ENCODE peak calls at places on chromosomes 6 and 20, in four cellular contexts. W, J, B and D are unnamed samples.
A peak's percentile ranks its signal among the peaks of the same experiment; 100 is the strongest.

GRCh38 chr6:138512615-138513014 is 13.3 kb upstream of the NHSL1 start:
- DNase-seq in J (no peak), B (no peak), W (no peak), D (no peak)

GRCh38 chr6:80333342-80333741 is 226.9 kb downstream of the BCKDHB start:
- DNase-seq in W (no peak), B (no peak), J (no peak), D (no peak)

GRCh38 chr6:151763938-151764680 is 43.4 kb upstream of the ESR1 start:
- DNase-seq in W (peak; percentile 53), B (peak; percentile 49), J (peak; percentile 92), D (peak; percentile 95)

GRCh38 chr20:56676001-56676400 is 46.9 kb downstream of the TFAP2C start:
- DNase-seq in J (no peak), B (no peak), W (no peak), D (no peak)

GRCh38 chr6:23418095-23418494 is 707.9 kb upstream of the NRSN1 start:
- DNase-seq in B (no peak), J (no peak), W (no peak), D (no peak)

GRCh38 chr6:71289039-71289801 is 609 bp downstream of the OGFRL1 start:
- DNase-seq in W (peak; percentile 20), J (peak; percentile 74), B (peak; percentile 91), D (no peak)

GRCh38 chr6:28802417-28803336 is 121.1 kb downstream of the TRIM27 start:
- DNase-seq in J (no peak), B (no peak), W (peak; percentile 87), D (no peak)

GRCh38 chr6:21087188-21087587 is 506.4 kb upstream of the SOX4 start:
- DNase-seq in B (no peak), J (no peak), W (no peak), D (no peak)

GRCh38 chr6:134830194-134830593 is 119.7 kb downstream of the ALDH8A1 start:
- DNase-seq in B (no peak), J (no peak), W (no peak), D (no peak)

GRCh38 chr6:125835221-125835744 is 44.5 kb downstream of the NCOA7 start:
- DNase-seq in W (no peak), B (no peak), J (peak; percentile 79), D (no peak)

GRCh38 chr6:140789466-140789865 is 1343.3 kb upstream of the GJE1 start:
- DNase-seq in J (no peak), W (no peak), B (no peak), D (no peak)

GRCh38 chr6:136547336-136547735 is 2.9 kb downstream of the MAP7 start:
- DNase-seq in J (no peak), W (peak; percentile 70), B (no peak), D (no peak)

GRCh38 chr6:100948381-100949133 is 67.4 kb upstream of the ASCC3 start:
- DNase-seq in W (peak; percentile 39), J (no peak), B (no peak), D (no peak)

GRCh38 chr6:106547053-106547414 is 82.3 kb downstream of the RTN4IP1 start:
- DNase-seq in B (no peak), W (no peak), J (no peak), D (no peak)

GRCh38 chr20:17721802-17722486 is 22.2 kb downstream of the BANF2 start:
- DNase-seq in J (no peak), B (no peak), W (no peak), D (no peak)

GRCh38 chr6:133551847-133552331 is 310.7 kb downstream of the EYA4 start:
- DNase-seq in W (peak; percentile 74), B (no peak), J (no peak), D (no peak)

GRCh38 chr6:48150701-48151100 is 39.7 kb upstream of the PTCHD4 start:
- DNase-seq in B (no peak), J (no peak), W (no peak), D (no peak)

GRCh38 chr6:22447862-22448261 is 121.5 kb upstream of the HDGFL1 start:
- DNase-seq in B (no peak), J (no peak), W (no peak), D (no peak)

GRCh38 chr20:52895662-52896061 is 76.5 kb upstream of the TSHZ2 start:
- DNase-seq in J (no peak), B (no peak), W (no peak), D (no peak)

GRCh38 chr20:2145376-2145775 is 43.7 kb downstream of the STK35 start:
- DNase-seq in J (no peak), W (no peak), B (no peak), D (no peak)

GRCh38 chr20:20079102-20079784 is 26.9 kb downstream of the CFAP61 start:
- DNase-seq in J (no peak), W (no peak), B (no peak), D (no peak)

GRCh38 chr6:154703094-154703493 is 30.1 kb upstream of the SCAF8 start:
- DNase-seq in B (no peak), J (no peak), W (no peak), D (no peak)

DNA sequence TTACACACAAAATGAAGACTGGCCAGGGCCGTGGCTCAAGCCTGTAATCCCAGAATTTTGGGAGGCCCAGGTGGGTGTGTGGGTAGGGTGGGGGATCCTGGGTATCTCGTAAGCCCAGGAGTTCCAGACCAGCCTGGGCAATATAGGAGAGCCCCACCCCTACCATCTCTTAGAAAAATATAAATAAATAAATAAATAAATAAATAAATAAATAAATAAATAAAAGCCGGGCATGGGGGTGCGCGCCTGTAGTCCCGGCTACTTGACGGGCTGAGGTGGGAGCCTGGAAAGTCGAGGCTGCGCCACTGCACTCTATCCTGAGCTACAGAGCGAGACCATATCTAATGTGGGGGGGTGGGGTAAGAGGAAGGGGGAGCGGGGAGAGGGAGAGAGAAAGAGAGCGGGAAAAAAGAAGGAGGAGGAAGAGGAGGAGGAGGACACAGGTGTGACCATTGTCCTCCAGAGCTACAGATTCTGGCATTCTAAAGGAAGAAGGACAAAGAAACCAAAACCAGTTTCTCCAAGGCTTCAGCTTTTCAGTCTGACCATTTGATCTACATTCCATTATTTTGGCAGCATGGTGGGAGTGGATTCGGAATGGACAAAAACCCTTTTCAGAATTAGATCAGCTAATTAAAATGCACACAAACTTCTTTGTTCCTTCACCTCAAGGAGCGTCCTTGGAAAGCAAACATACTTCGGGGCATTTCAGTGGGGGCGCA is 616 bp upstream of the C6orf141 start:
- DNase-seq in J (no peak), W (no peak), B (no peak), D (no peak)
- H3K4me3 ChIP-seq in J (peak overlapping the region; percentile 71), W (peak overlapping the region; percentile 65), B (peak overlapping the region; percentile 39), D (peak overlapping the region; percentile 52)

GRCh38 chr20:38601216-38602184 is at the start of gene ARHGAP40:
- DNase-seq in J (no peak), B (peak; percentile 81), W (no peak), D (no peak)
- TF ChIP-seq CTCF in J (no peak), B (peak; percentile 39), W (no peak), D (no peak)

DNA sequence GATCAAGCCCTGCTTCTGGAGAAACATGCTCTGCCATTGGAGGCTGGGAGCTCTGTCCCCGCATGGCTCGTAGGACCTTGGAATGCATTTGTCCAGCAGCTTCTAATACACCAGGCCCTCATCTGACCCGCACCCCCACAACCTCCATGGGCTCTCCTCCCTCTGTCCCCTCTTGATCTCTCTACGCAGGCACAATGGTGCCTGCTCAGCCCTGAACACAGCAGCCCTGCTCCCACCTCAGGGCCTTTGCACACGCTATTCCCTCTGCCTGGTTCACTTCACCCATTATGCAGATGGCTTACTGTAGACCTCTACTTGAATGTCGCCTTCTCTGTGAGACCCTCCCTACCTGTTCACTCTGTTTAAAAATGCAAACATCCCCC is 27.0 kb upstream of the PTGIS start:
- DNase-seq in B (no peak), W (no peak), J (no peak), D (no peak)
- H3K27ac ChIP-seq in B (peak overlapping the region; percentile 75), W (peak overlapping the region; percentile 78), J (peak overlapping the region; percentile 93), D (peak overlapping the region; percentile 79)

GRCh38 chr6:13993416-13993815 is 68.7 kb downstream of the RNF182 start:
- DNase-seq in B (no peak), J (no peak), W (no peak), D (no peak)

GRCh38 chr6:13991393-13991792 is 66.6 kb downstream of the RNF182 start:
- DNase-seq in B (no peak), J (no peak), W (no peak), D (no peak)

GRCh38 chr6:13989424-13990144 is 64.8 kb downstream of the RNF182 start:
- DNase-seq in J (no peak), B (no peak), W (no peak), D (no peak)

GRCh38 chr6:13990830-13991229 is 66.1 kb downstream of the RNF182 start:
- DNase-seq in B (no peak), J (no peak), W (no peak), D (no peak)

GRCh38 chr6:13992417-13993055 is 67.8 kb downstream of the RNF182 start:
- DNase-seq in W (peak; percentile 52), J (no peak), B (no peak), D (no peak)
- H3K4me3 ChIP-seq in W (no peak overlapping the region), J (no peak overlapping the region), B (no peak overlapping the region), D (no peak overlapping the region)